ENCODE peak calls at places on chromosomes 4 and X, in eight cellular contexts. H is sigmoid colon, E is IMR-90, Q is uterus, D is tibial nerve, L is prostate gland, U is stomach, V is gastrocnemius medialis. F is an unnamed sample.

GRCh38 chrX:48714573-48714972 is 18.0 kb downstream of the SUV39H1 start:
- DNase-seq in Q (no peak), H (no peak), E (peak; percentile 17), V (no peak), D (no peak), U (no peak), L (no peak), F (no peak)

GRCh38 chr4:162164881-162165528 is 1.2 kb upstream of the FSTL5 start:
- DNase-seq in Q (no peak), L (no peak), V (no peak), E (no peak), D (no peak), H (no peak), U (no peak), F (no peak)

GRCh38 chr4:15001248-15001824 is 945 bp upstream of the CPEB2 start:
- DNase-seq in V (peak; percentile 30), L (peak; percentile 65), H (peak; percentile 92), U (peak; percentile 74), D (peak; percentile 66), Q (peak; percentile 82), E (peak; percentile 91), F (peak; percentile 79)

GRCh38 chrX:85052636-85053343 is 49.1 kb downstream of the APOOL start:
- DNase-seq in D (no peak), U (no peak), L (no peak), V (no peak), H (no peak), E (peak; percentile 86), Q (no peak), F (no peak)

GRCh38 chr4:150867148-150867547 is 147.9 kb downstream of the LRBA start:
- DNase-seq in H (no peak), V (no peak), L (peak; percentile 74), Q (peak; percentile 24), D (no peak), E (peak; percentile 81), U (no peak), F (no peak)

GRCh38 chr4:20254517-20255250 is 3.0 kb downstream of the SLIT2 start:
- DNase-seq in D (peak; percentile 16), V (no peak), E (peak; percentile 39), L (no peak), H (peak; percentile 71), Q (peak; percentile 36), U (no peak), F (no peak)

GRCh38 chr4:136337216-136337615 is 1195.1 kb downstream of the PCDH18 start:
- DNase-seq in D (no peak), E (no peak), V (no peak), U (no peak), L (no peak), H (no peak), Q (no peak), F (no peak)

GRCh38 chrX:7170903-7171302 is 22.9 kb upstream of the PUDP start:
- DNase-seq in H (no peak), Q (no peak), L (no peak), U (peak; percentile 32), D (no peak), E (no peak), V (no peak), F (no peak)

GRCh38 chrX:123425904-123426303 is 241.8 kb downstream of the GRIA3 start:
- DNase-seq in L (no peak), V (no peak), D (no peak), U (no peak), H (no peak), Q (peak; percentile 23), E (no peak), F (peak; percentile 17)

GRCh38 chrX:16310326-16310725 is 143.0 kb downstream of the MAGEB17 start:
- DNase-seq in U (no peak), H (no peak), V (no peak), Q (no peak), D (no peak), L (no peak), E (no peak), F (no peak)

GRCh38 chrX:48789366-48790220 is 3.2 kb downstream of the GATA1 start:
- DNase-seq in Q (no peak), D (no peak), E (no peak), H (no peak), U (no peak), V (no peak), L (no peak), F (no peak)

GRCh38 chr4:55258152-55258863 is 87.7 kb upstream of the SRD5A3 start:
- DNase-seq in Q (no peak), E (no peak), V (no peak), D (no peak), H (no peak), U (no peak), L (no peak), F (no peak)

GRCh38 chr4:99677161-99677560 is 19.5 kb upstream of the C4orf54 start:
- DNase-seq in E (no peak), H (no peak), D (no peak), U (no peak), Q (no peak), L (no peak), V (no peak), F (no peak)

GRCh38 chr4:181138116-181138515 is 1105.1 kb upstream of the TENM3 start:
- DNase-seq in V (no peak), L (no peak), E (no peak), Q (no peak), D (no peak), U (no peak), H (no peak), F (no peak)

GRCh38 chr4:40301592-40301991 is 33.5 kb upstream of the CHRNA9 start:
- DNase-seq in L (no peak), D (no peak), E (no peak), H (peak; percentile 47), V (no peak), Q (no peak), U (no peak), F (no peak)

GRCh38 chr4:184028571-184028996 is 123.5 kb downstream of the STOX2 start:
- DNase-seq in U (no peak), L (no peak), D (no peak), Q (no peak), H (no peak), E (no peak), V (no peak), F (no peak)

GRCh38 chr4:109434007-109434792 is 585 bp downstream of the SEC24B start:
- DNase-seq in H (peak; percentile 71), Q (peak; percentile 29), U (peak; percentile 46), L (peak; percentile 24), V (no peak), E (peak; percentile 18), D (peak; percentile 16), F (peak; percentile 40)

GRCh38 chr4:41028392-41029076 is 185.8 kb downstream of the APBB2 start:
- DNase-seq in V (no peak), D (no peak), H (no peak), Q (peak; percentile 50), U (no peak), E (peak; percentile 67), L (no peak), F (no peak)

GRCh38 chr4:79913581-79913980 is 159.4 kb downstream of the ANTXR2 start:
- DNase-seq in V (no peak), U (no peak), D (no peak), H (no peak), L (no peak), E (peak; percentile 83), Q (no peak), F (no peak)

GRCh38 chrX:12978205-12979010 is 3.5 kb downstream of the TMSB4X start:
- DNase-seq in Q (peak; percentile 61), D (no peak), V (no peak), H (peak; percentile 77), L (no peak), E (peak; percentile 88), U (peak; percentile 75), F (peak; percentile 55)
- TF ChIP-seq POLR2A in Q (no peak), D (no peak), V (no peak), H (no peak), L (no peak), E (peak; percentile 65), U (peak; percentile 51), F (no peak)

GRCh38 chr4:171118091-171118490 is 695.1 kb upstream of the GALNTL6 start:
- DNase-seq in Q (no peak), L (no peak), U (no peak), D (no peak), V (no peak), H (no peak), E (no peak), F (no peak)
- H3K27ac ChIP-seq in Q (no peak overlapping the region), L (no peak overlapping the region), U (no peak overlapping the region), D (no peak overlapping the region), V (no peak overlapping the region), H (no peak overlapping the region), E (no peak overlapping the region), F (no peak overlapping the region)

GRCh38 chr4:122732329-122733026 is at the start of gene BBS12:
- DNase-seq in U (peak; percentile 99), Q (peak; percentile 99), D (peak; percentile 99), L (peak; percentile 99), V (peak; percentile 97), E (peak; percentile 99), H (peak; percentile 99), F (peak; percentile 99)

GRCh38 chr4:122728781-122729330 is 3.6 kb upstream of the BBS12 start:
- DNase-seq in Q (no peak), V (no peak), H (no peak), U (no peak), D (no peak), E (no peak), L (no peak), F (no peak)

GRCh38 chr4:122731676-122732075 is 828 bp upstream of the BBS12 start:
- DNase-seq in Q (no peak), H (no peak), D (no peak), E (no peak), V (no peak), L (no peak), U (no peak), F (no peak)

GRCh38 chr4:122739174-122739573 is 6.7 kb downstream of the BBS12 start:
- DNase-seq in H (no peak), L (no peak), D (no peak), V (no peak), E (peak; percentile 88), U (no peak), Q (no peak), F (no peak)

GRCh38 chr4:122733805-122734155 is 1.3 kb downstream of the BBS12 start:
- DNase-seq in U (no peak), H (no peak), Q (no peak), V (no peak), L (no peak), D (no peak), E (no peak), F (no peak)
- TF ChIP-seq POLR2A in U (no peak), H (no peak), Q (no peak), V (no peak), L (no peak), D (no peak), E (no peak), F (no peak)

DNA sequence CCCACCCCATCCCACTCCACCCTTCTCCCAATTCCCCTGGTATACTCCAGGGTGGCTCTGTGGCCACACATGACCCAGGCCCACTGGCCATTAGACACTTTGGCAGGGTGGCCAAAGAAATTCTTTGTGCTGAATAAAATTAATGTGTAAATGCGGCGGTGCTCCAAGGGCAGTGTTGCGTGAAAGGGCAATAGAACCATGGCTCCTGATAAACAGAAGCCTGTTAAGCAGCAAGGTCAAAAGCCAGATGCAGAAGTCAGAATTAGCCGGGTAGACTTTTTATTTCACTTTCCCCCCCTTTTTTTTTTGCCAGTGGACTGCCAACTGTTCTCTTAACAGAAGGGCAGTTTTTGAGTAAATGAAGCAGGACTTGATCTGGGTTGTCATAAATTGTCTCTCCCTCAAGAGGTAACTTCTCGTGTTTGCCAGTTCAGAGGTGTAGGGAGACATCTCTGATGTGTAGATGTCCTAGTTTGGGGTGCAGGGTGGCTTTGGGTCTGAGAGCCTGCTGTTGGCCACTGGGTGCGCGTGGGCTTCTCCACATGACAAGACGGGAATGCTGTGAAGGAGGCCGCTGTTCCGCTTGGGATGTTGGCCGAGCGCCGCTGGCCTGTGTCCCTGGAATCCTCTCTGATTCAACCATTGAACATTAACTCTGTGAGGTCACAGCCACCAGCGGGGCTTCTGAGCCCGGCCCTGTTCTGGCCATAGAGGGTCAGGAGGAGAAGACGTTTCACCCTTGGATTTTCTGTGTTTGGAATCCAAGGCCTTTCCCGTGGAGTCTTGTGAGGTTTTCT is 139.5 kb downstream of the TBL1X start:
- DNase-seq in Q (peak; percentile 69), V (peak; percentile 22), L (no peak), H (no peak), U (no peak), E (no peak), D (peak; percentile 18), F (peak; percentile 75)
- H3K27ac ChIP-seq in Q (peak overlapping the region; percentile 58), V (peak overlapping the region; percentile 54), L (no peak overlapping the region), H (no peak overlapping the region), U (peak overlapping the region; percentile 2), E (no peak overlapping the region), D (peak overlapping the region; percentile 7), F (no peak overlapping the region)